ENCODE peak calls at places on chromosomes 4 and X, in six cellular contexts. O is Calu3, Y is uterus, D is osteocyte, T is foreskin fibroblast, Q is endothelial cell. X is an unnamed sample.

GRCh38 chr4:149264093-149264733 is 551.4 kb downstream of the IQCM start:
- DNase-seq in Q (peak; percentile 50), O (peak; percentile 30), D (no peak), T (peak; percentile 5), Y (no peak), X (peak; percentile 39)

GRCh38 chr4:184477201-184477999 is 3.0 kb upstream of the IRF2 start:
- DNase-seq in O (no peak), Y (no peak), T (peak; percentile 14), D (no peak), Q (no peak), X (no peak)

GRCh38 chrX:153667281-153667831 is 6.3 kb downstream of the PNCK start:
- DNase-seq in D (no peak), Y (no peak), T (no peak), Q (no peak), O (no peak), X (no peak)

GRCh38 chr4:95548738-95549245 is at the start of gene UNC5C:
- DNase-seq in Y (peak; percentile 79), Q (peak; percentile 48), T (peak; percentile 1), D (no peak), O (peak; percentile 7), X (no peak)

GRCh38 chrX:16788477-16788876 is 2.2 kb downstream of the TXLNG start:
- DNase-seq in T (no peak), Q (no peak), Y (peak; percentile 41), O (no peak), D (no peak), X (no peak)

GRCh38 chrX:49922291-49923241 is at the start of gene CLCN5:
- DNase-seq in Q (peak; percentile 85), O (peak; percentile 96), D (peak; percentile 98), T (peak; percentile 92), Y (peak; percentile 96), X (peak; percentile 92)

GRCh38 chr4:147994491-147995385 is 262.9 kb downstream of the ARHGAP10 start:
- DNase-seq in D (no peak), O (no peak), Y (no peak), Q (no peak), T (no peak), X (no peak)

GRCh38 chr4:33060873-33061542 is 2340.8 kb downstream of the PCDH7 start:
- DNase-seq in D (peak; percentile 85), T (peak; percentile 38), Q (peak; percentile 68), O (peak; percentile 0), Y (no peak), X (peak; percentile 37)

GRCh38 chrX:131066237-131066636 is 8.1 kb downstream of the ARHGAP36 start:
- DNase-seq in D (no peak), Q (no peak), O (no peak), T (no peak), Y (no peak), X (no peak)

GRCh38 chr4:1579834-1580686 is 104.1 kb downstream of the FAM53A start:
- DNase-seq in T (no peak), Y (peak; percentile 91), Q (peak; percentile 90), D (peak; percentile 96), O (peak; percentile 65), X (peak; percentile 24)

GRCh38 chr4:38869511-38869910 is 1.9 kb downstream of the FAM114A1 start:
- DNase-seq in D (no peak), O (no peak), Y (no peak), Q (no peak), T (no peak), X (no peak)

GRCh38 chrX:40323977-40324376 is 226.2 kb upstream of the BCOR start:
- DNase-seq in D (no peak), O (no peak), Y (no peak), T (no peak), Q (no peak), X (no peak)

GRCh38 chrX:79084923-79085322 is 59.6 kb upstream of the GPR174 start:
- DNase-seq in D (no peak), O (no peak), T (no peak), Q (no peak), Y (no peak), X (no peak)

GRCh38 chr4:74661427-74662171 is 132.7 kb downstream of the BTC start:
- DNase-seq in Y (no peak), T (peak; percentile 44), D (no peak), Q (no peak), O (peak; percentile 55), X (peak; percentile 61)

GRCh38 chrX:130083656-130084382 is 26.5 kb downstream of the ELF4 start:
- DNase-seq in Y (no peak), D (no peak), Q (no peak), O (no peak), T (no peak), X (no peak)

GRCh38 chr4:146245899-146246298 is 31.6 kb downstream of the REELD1 start:
- DNase-seq in O (no peak), T (no peak), Q (no peak), Y (no peak), D (peak; percentile 54), X (no peak)

GRCh38 chr4:128225148-128225547 is 62.5 kb downstream of the PGRMC2 start:
- DNase-seq in D (no peak), Q (no peak), Y (no peak), T (no peak), O (peak; percentile 5), X (peak; percentile 40)

GRCh38 chr4:158571736-158572135 is 50.1 kb downstream of the RXFP1 start:
- DNase-seq in T (no peak), Q (no peak), Y (no peak), O (no peak), D (no peak), X (no peak)

GRCh38 chr4:66899422-66900065 is 645.8 kb downstream of the CENPC start:
- DNase-seq in Q (no peak), D (no peak), T (no peak), Y (no peak), O (no peak), X (no peak)

GRCh38 chrX:11540532-11541377 is 125.0 kb downstream of the ARHGAP6 start:
- DNase-seq in Q (no peak), Y (no peak), O (no peak), T (no peak), D (no peak), X (no peak)
- TF ChIP-seq CTCF in Q (no peak), Y (no peak), O (no peak), T (no peak), D (no peak), X (no peak)

DNA sequence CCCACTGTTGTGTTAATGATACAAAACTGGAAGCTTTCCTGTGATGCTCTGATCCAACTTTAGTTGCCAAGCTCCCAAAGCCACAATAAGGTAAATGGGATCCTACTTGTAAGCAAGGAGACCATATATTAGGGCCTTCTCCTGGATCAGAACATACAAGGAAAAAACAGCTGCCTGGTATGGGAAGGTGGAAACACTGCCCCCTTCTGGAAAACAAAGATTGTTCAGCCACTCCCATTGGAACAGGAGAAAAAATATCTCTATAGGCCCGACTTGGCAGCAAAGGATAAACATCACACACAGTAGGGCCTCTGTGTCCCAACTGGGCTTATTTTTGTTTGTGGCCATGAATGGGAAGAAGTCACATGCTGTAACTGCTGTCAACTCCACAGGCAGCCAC is 166.5 kb downstream of the TBX22 start:
- DNase-seq in O (no peak), T (no peak), Q (peak; percentile 4), D (no peak), Y (no peak), X (no peak)
- TF ChIP-seq CTCF in O (no peak), T (no peak), Q (peak; percentile 39), D (no peak), Y (no peak), X (no peak)

DNA sequence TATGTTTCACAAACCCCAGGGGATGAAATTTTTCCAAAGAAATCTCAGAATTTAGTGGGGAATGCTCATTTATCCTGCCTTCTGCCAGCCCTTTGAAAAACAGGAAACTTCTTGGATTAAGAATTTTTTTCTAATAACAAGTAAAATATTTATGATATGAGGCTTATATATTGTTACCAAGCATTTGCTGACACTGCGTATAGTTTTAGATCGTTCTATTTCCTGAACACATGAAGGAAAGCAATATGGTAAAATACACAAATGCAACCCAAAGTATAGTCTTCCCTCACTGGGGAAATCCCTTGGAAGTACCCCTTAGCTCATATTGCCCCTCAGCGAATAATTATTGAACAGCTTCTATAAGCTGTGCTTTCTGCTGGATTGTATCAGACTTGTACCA is 54.4 kb upstream of the MND1 start:
- DNase-seq in Y (no peak), Q (no peak), D (no peak), O (no peak), T (no peak), X (no peak)
- TF ChIP-seq CTCF in Y (no peak), Q (no peak), D (no peak), O (no peak), T (no peak), X (no peak)

DNA sequence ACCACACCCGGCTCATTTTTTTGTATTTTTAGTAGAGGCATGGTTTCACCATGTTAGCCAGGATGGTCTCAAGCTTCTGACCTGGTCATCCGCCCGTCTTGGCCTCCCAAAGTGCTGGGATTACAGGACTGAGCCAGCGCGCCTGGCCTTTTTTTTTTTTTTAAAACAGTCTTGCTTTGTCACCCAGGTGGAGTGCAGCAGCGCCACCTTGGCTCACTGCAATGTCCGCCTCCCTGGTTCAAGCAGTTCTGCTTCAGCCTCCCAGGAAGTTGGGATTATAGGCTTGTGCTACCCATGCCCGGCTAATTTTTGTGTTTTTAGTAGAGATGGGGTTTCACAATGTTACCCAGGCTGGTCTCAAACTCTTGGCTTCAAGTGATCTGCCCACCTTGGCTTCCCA is 28.9 kb downstream of the ZFX start:
- DNase-seq in Y (no peak), O (no peak), D (no peak), Q (no peak), T (no peak), X (no peak)
- TF ChIP-seq CTCF in Y (no peak), O (no peak), D (no peak), Q (no peak), T (no peak), X (no peak)

GRCh38 chr4:107034091-107034698 is 1.9 kb downstream of the DKK2 start:
- DNase-seq in O (peak; percentile 44), Q (peak; percentile 70), T (peak; percentile 52), Y (peak; percentile 17), D (peak; percentile 91), X (peak; percentile 20)
- TF ChIP-seq CTCF in O (peak; percentile 25), Q (peak; percentile 46), T (peak; percentile 24), Y (no peak), D (peak; percentile 84), X (peak; percentile 51)

GRCh38 chrX:14630724-14631123 is 101.4 kb downstream of the GLRA2 start:
- DNase-seq in D (no peak), T (no peak), Y (no peak), Q (peak; percentile 3), O (no peak), X (no peak)
- TF ChIP-seq CTCF in D (no peak), T (no peak), Y (no peak), Q (no peak), O (no peak), X (peak; percentile 21)